ENCODE peak calls at places on chromosome 5, in seven cellular contexts. One of them, this sample, is unnamed.

GRCh38 chr5:43386960-43387362 is 25.2 kb downstream of the CCL28 start:
- DNase-seq in lower lobe of right lung: no peak
- DNase-seq in endothelial cell of umbilical vein: no peak
- DNase-seq in gastrocnemius medialis: no peak
- DNase-seq in right atrium auricular region: no peak
- DNase-seq in heart left ventricle: no peak
- DNase-seq in cardiac muscle cell: no peak
- DNase-seq in this sample: no peak

GRCh38 chr5:136203303-136203922 is 10.5 kb upstream of the SMIM32 start:
- DNase-seq in lower lobe of right lung: no peak
- DNase-seq in endothelial cell of umbilical vein: no peak
- DNase-seq in gastrocnemius medialis: no peak
- DNase-seq in right atrium auricular region: no peak
- DNase-seq in heart left ventricle: no peak
- DNase-seq in cardiac muscle cell: no peak
- DNase-seq in this sample: no peak

GRCh38 chr5:24510523-24510988 is 134.2 kb downstream of the CDH10 start:
- DNase-seq in lower lobe of right lung: no peak
- DNase-seq in endothelial cell of umbilical vein: no peak
- DNase-seq in gastrocnemius medialis: no peak
- DNase-seq in right atrium auricular region: no peak
- DNase-seq in heart left ventricle: no peak
- DNase-seq in cardiac muscle cell: no peak
- DNase-seq in this sample: no peak

GRCh38 chr5:111299067-111299481 is 74.9 kb downstream of the CAMK4 start:
- DNase-seq in lower lobe of right lung: no peak
- DNase-seq in endothelial cell of umbilical vein: peak; percentile 2
- DNase-seq in gastrocnemius medialis: no peak
- DNase-seq in right atrium auricular region: no peak
- DNase-seq in heart left ventricle: no peak
- DNase-seq in cardiac muscle cell: peak; percentile 15
- DNase-seq in this sample: no peak

GRCh38 chr5:127311349-127311748 is 20.8 kb downstream of the MEGF10 start:
- DNase-seq in lower lobe of right lung: no peak
- DNase-seq in endothelial cell of umbilical vein: no peak
- DNase-seq in gastrocnemius medialis: no peak
- DNase-seq in right atrium auricular region: no peak
- DNase-seq in heart left ventricle: no peak
- DNase-seq in cardiac muscle cell: no peak
- DNase-seq in this sample: no peak

GRCh38 chr5:158819095-158819494 is 280.6 kb downstream of the EBF1 start:
- DNase-seq in lower lobe of right lung: no peak
- DNase-seq in endothelial cell of umbilical vein: no peak
- DNase-seq in gastrocnemius medialis: no peak
- DNase-seq in right atrium auricular region: no peak
- DNase-seq in heart left ventricle: no peak
- DNase-seq in cardiac muscle cell: no peak
- DNase-seq in this sample: no peak

GRCh38 chr5:79878721-79879336 is 112.2 kb downstream of the MTX3 start:
- DNase-seq in lower lobe of right lung: no peak
- DNase-seq in endothelial cell of umbilical vein: no peak
- DNase-seq in gastrocnemius medialis: no peak
- DNase-seq in right atrium auricular region: no peak
- DNase-seq in heart left ventricle: no peak
- DNase-seq in cardiac muscle cell: no peak
- DNase-seq in this sample: no peak

GRCh38 chr5:77423022-77423750 is 68.9 kb downstream of the WDR41 start:
- DNase-seq in lower lobe of right lung: no peak
- DNase-seq in endothelial cell of umbilical vein: no peak
- DNase-seq in gastrocnemius medialis: no peak
- DNase-seq in right atrium auricular region: no peak
- DNase-seq in heart left ventricle: no peak
- DNase-seq in cardiac muscle cell: no peak
- DNase-seq in this sample: no peak

GRCh38 chr5:119808474-119808873 is 179.1 kb downstream of the FAM170A start:
- DNase-seq in lower lobe of right lung: no peak
- DNase-seq in endothelial cell of umbilical vein: no peak
- DNase-seq in gastrocnemius medialis: no peak
- DNase-seq in right atrium auricular region: no peak
- DNase-seq in heart left ventricle: no peak
- DNase-seq in cardiac muscle cell: no peak
- DNase-seq in this sample: no peak

GRCh38 chr5:94281402-94281801 is 337.0 kb downstream of the KIAA0825 start:
- DNase-seq in lower lobe of right lung: no peak
- DNase-seq in endothelial cell of umbilical vein: no peak
- DNase-seq in gastrocnemius medialis: no peak
- DNase-seq in right atrium auricular region: no peak
- DNase-seq in heart left ventricle: no peak
- DNase-seq in cardiac muscle cell: no peak
- DNase-seq in this sample: no peak

GRCh38 chr5:158977642-158978041 is 122.1 kb downstream of the EBF1 start:
- DNase-seq in lower lobe of right lung: no peak
- DNase-seq in endothelial cell of umbilical vein: no peak
- DNase-seq in gastrocnemius medialis: no peak
- DNase-seq in right atrium auricular region: no peak
- DNase-seq in heart left ventricle: no peak
- DNase-seq in cardiac muscle cell: no peak
- DNase-seq in this sample: no peak

GRCh38 chr5:143494162-143494561 is 90.7 kb upstream of the NR3C1 start:
- DNase-seq in lower lobe of right lung: no peak
- DNase-seq in endothelial cell of umbilical vein: peak; percentile 28
- DNase-seq in gastrocnemius medialis: no peak
- DNase-seq in right atrium auricular region: no peak
- DNase-seq in heart left ventricle: no peak
- DNase-seq in cardiac muscle cell: peak; percentile 83
- DNase-seq in this sample: no peak

GRCh38 chr5:43066231-43066798 is 26.2 kb upstream of the ANXA2R start:
- DNase-seq in lower lobe of right lung: peak; percentile 88
- DNase-seq in endothelial cell of umbilical vein: peak; percentile 76
- DNase-seq in gastrocnemius medialis: peak; percentile 68
- DNase-seq in right atrium auricular region: peak; percentile 76
- DNase-seq in heart left ventricle: peak; percentile 79
- DNase-seq in cardiac muscle cell: peak; percentile 79
- DNase-seq in this sample: peak; percentile 77

GRCh38 chr5:93158841-93159240 is 422.2 kb downstream of the NR2F1-AS1 start:
- DNase-seq in lower lobe of right lung: no peak
- DNase-seq in endothelial cell of umbilical vein: no peak
- DNase-seq in gastrocnemius medialis: no peak
- DNase-seq in right atrium auricular region: no peak
- DNase-seq in heart left ventricle: no peak
- DNase-seq in cardiac muscle cell: no peak
- DNase-seq in this sample: no peak

GRCh38 chr5:53035868-53036381 is 46.8 kb downstream of the ITGA2 start:
- DNase-seq in lower lobe of right lung: no peak
- DNase-seq in endothelial cell of umbilical vein: peak; percentile 28
- DNase-seq in gastrocnemius medialis: no peak
- DNase-seq in right atrium auricular region: no peak
- DNase-seq in heart left ventricle: no peak
- DNase-seq in cardiac muscle cell: no peak
- DNase-seq in this sample: no peak

GRCh38 chr5:137181685-137182084 is 317.4 kb downstream of the SPOCK1 start:
- DNase-seq in lower lobe of right lung: no peak
- DNase-seq in endothelial cell of umbilical vein: no peak
- DNase-seq in gastrocnemius medialis: no peak
- DNase-seq in right atrium auricular region: no peak
- DNase-seq in heart left ventricle: no peak
- DNase-seq in cardiac muscle cell: no peak
- DNase-seq in this sample: no peak

GRCh38 chr5:55220433-55221185 is 6.5 kb downstream of the MCIDAS start:
- DNase-seq in lower lobe of right lung: no peak
- DNase-seq in endothelial cell of umbilical vein: no peak
- DNase-seq in gastrocnemius medialis: no peak
- DNase-seq in right atrium auricular region: no peak
- DNase-seq in heart left ventricle: no peak
- DNase-seq in cardiac muscle cell: peak; percentile 24
- DNase-seq in this sample: no peak

GRCh38 chr5:30279237-30279636 is 914.2 kb upstream of the CDH6 start:
- DNase-seq in lower lobe of right lung: no peak
- DNase-seq in endothelial cell of umbilical vein: no peak
- DNase-seq in gastrocnemius medialis: no peak
- DNase-seq in right atrium auricular region: no peak
- DNase-seq in heart left ventricle: no peak
- DNase-seq in cardiac muscle cell: no peak
- DNase-seq in this sample: no peak

DNA sequence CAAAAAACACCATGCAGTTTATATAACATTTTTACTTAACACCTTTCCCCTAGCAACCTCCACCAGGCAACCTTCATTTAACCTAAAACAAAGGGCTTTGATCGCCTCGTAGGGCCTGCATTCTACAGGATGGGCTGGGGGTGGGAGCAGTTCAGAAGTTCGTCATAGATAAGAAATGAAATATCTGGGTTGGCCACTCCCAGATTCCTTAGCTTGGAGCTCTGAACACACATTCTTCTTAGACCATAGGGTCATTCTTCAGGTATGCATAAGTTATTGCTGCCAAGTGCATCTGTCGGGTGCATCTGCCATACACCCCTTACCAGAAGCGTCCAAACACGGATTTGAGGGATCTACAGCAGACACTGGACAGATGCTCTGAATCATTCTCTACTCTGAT is 4.3 kb upstream of the SLC22A5 start:
- DNase-seq in lower lobe of right lung: no peak
- DNase-seq in endothelial cell of umbilical vein: no peak
- DNase-seq in gastrocnemius medialis: no peak
- DNase-seq in right atrium auricular region: peak; percentile 36
- DNase-seq in heart left ventricle: no peak
- DNase-seq in cardiac muscle cell: peak; percentile 79
- DNase-seq in this sample: peak; percentile 91
- TF ChIP-seq CTCF in lower lobe of right lung: no peak
- TF ChIP-seq CTCF in endothelial cell of umbilical vein: no peak
- TF ChIP-seq CTCF in gastrocnemius medialis: no peak
- TF ChIP-seq CTCF in right atrium auricular region: no peak
- TF ChIP-seq CTCF in heart left ventricle: no peak
- TF ChIP-seq CTCF in cardiac muscle cell: no peak
- TF ChIP-seq CTCF in this sample: no peak

GRCh38 chr5:172859966-172860365 is 25.9 kb downstream of the ERGIC1 start:
- DNase-seq in lower lobe of right lung: no peak
- DNase-seq in endothelial cell of umbilical vein: no peak
- DNase-seq in gastrocnemius medialis: no peak
- DNase-seq in right atrium auricular region: no peak
- DNase-seq in heart left ventricle: no peak
- DNase-seq in cardiac muscle cell: no peak
- DNase-seq in this sample: no peak
- H3K4me3 ChIP-seq in lower lobe of right lung: no peak overlapping the region
- H3K4me3 ChIP-seq in endothelial cell of umbilical vein: no peak overlapping the region
- H3K4me3 ChIP-seq in gastrocnemius medialis: peak overlapping the region; percentile 9
- H3K4me3 ChIP-seq in right atrium auricular region: no peak overlapping the region
- H3K4me3 ChIP-seq in heart left ventricle: no peak overlapping the region
- H3K4me3 ChIP-seq in cardiac muscle cell: no peak overlapping the region
- H3K4me3 ChIP-seq in this sample: no peak overlapping the region

GRCh38 chr5:150051657-150052195 is 34.6 kb downstream of the CSF1R start:
- DNase-seq in lower lobe of right lung: no peak
- DNase-seq in endothelial cell of umbilical vein: no peak
- DNase-seq in gastrocnemius medialis: no peak
- DNase-seq in right atrium auricular region: no peak
- DNase-seq in heart left ventricle: no peak
- DNase-seq in cardiac muscle cell: no peak
- DNase-seq in this sample: no peak

GRCh38 chr5:150053231-150053626 is 33.1 kb downstream of the CSF1R start:
- DNase-seq in lower lobe of right lung: no peak
- DNase-seq in endothelial cell of umbilical vein: peak; percentile 16
- DNase-seq in gastrocnemius medialis: no peak
- DNase-seq in right atrium auricular region: no peak
- DNase-seq in heart left ventricle: no peak
- DNase-seq in cardiac muscle cell: peak; percentile 61
- DNase-seq in this sample: no peak

GRCh38 chr5:150053695-150054392 is 32.5 kb downstream of the CSF1R start:
- DNase-seq in lower lobe of right lung: no peak
- DNase-seq in endothelial cell of umbilical vein: no peak
- DNase-seq in gastrocnemius medialis: no peak
- DNase-seq in right atrium auricular region: no peak
- DNase-seq in heart left ventricle: no peak
- DNase-seq in cardiac muscle cell: no peak
- DNase-seq in this sample: no peak

GRCh38 chr5:150054569-150054968 is 31.8 kb downstream of the CSF1R start:
- DNase-seq in lower lobe of right lung: no peak
- DNase-seq in endothelial cell of umbilical vein: no peak
- DNase-seq in gastrocnemius medialis: no peak
- DNase-seq in right atrium auricular region: no peak
- DNase-seq in heart left ventricle: no peak
- DNase-seq in cardiac muscle cell: no peak
- DNase-seq in this sample: no peak

DNA sequence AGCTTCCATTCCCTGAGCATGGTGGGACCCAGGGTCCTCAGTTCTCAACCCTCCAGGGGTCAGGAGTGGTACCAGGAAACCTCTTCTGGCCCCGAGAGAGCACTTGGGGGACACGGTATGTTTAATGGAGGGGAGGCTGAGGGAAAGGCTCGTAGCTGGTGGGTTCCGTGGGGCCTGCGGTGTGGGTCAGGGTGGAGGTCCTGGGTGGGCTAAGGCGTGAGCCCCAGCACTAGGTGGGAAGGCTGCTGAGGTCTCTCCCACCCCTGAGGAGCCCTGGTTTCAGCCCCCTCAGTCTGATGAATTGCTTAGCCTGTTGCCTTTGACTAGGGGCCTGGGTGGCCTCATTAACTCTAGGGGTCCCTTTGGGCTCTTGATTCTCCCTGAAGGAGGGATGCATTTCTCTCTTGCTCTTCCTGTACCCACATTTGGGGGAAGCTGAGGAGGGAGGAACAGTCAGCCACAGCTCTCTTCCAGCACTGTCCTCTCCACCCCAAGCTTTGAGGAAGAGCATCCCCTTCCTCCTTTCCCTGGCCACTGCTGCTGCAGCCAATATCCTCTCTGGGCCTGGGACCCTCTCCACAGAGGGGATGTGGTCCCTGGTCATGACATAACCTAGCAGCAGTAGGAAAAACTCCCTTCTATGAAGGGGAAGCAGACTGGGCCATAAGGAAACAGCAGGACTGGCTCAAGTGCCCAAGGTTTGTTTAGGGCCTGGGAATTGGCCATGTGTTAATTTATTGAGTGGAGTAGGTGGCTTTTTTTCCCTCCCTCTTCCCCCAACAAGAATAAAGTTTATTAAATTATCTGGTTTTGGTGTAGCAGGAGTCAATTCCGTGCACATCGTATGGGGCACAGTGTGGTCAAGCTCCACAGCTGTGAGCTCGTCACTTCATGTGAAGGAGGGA is 33.8 kb downstream of the CSF1R start:
- DNase-seq in lower lobe of right lung: no peak
- DNase-seq in endothelial cell of umbilical vein: no peak
- DNase-seq in gastrocnemius medialis: no peak
- DNase-seq in right atrium auricular region: no peak
- DNase-seq in heart left ventricle: no peak
- DNase-seq in cardiac muscle cell: no peak
- DNase-seq in this sample: no peak
- H3K27ac ChIP-seq in lower lobe of right lung: no peak overlapping the region
- H3K27ac ChIP-seq in endothelial cell of umbilical vein: peak overlapping the region; percentile 28
- H3K27ac ChIP-seq in gastrocnemius medialis: no peak overlapping the region
- H3K27ac ChIP-seq in right atrium auricular region: no peak overlapping the region
- H3K27ac ChIP-seq in heart left ventricle: no peak overlapping the region
- H3K27ac ChIP-seq in cardiac muscle cell: no peak overlapping the region
- H3K27ac ChIP-seq in this sample: no peak overlapping the region

GRCh38 chr5:89417990-89418820 is 535.2 kb upstream of the MEF2C start:
- DNase-seq in lower lobe of right lung: peak; percentile 16
- DNase-seq in endothelial cell of umbilical vein: no peak
- DNase-seq in gastrocnemius medialis: no peak
- DNase-seq in right atrium auricular region: no peak
- DNase-seq in heart left ventricle: no peak
- DNase-seq in cardiac muscle cell: no peak
- DNase-seq in this sample: no peak
- TF ChIP-seq CTCF in lower lobe of right lung: no peak
- TF ChIP-seq CTCF in endothelial cell of umbilical vein: no peak
- TF ChIP-seq CTCF in gastrocnemius medialis: no peak
- TF ChIP-seq CTCF in right atrium auricular region: no peak
- TF ChIP-seq CTCF in heart left ventricle: no peak
- TF ChIP-seq CTCF in cardiac muscle cell: peak; percentile 11
- TF ChIP-seq CTCF in this sample: no peak

GRCh38 chr5:147669113-147669869 is 113.2 kb downstream of the JAKMIP2 start:
- DNase-seq in lower lobe of right lung: no peak
- DNase-seq in endothelial cell of umbilical vein: no peak
- DNase-seq in gastrocnemius medialis: no peak
- DNase-seq in right atrium auricular region: no peak
- DNase-seq in heart left ventricle: no peak
- DNase-seq in cardiac muscle cell: no peak
- DNase-seq in this sample: no peak
- H3K4me3 ChIP-seq in lower lobe of right lung: no peak overlapping the region
- H3K4me3 ChIP-seq in endothelial cell of umbilical vein: no peak overlapping the region
- H3K4me3 ChIP-seq in gastrocnemius medialis: no peak overlapping the region
- H3K4me3 ChIP-seq in right atrium auricular region: no peak overlapping the region
- H3K4me3 ChIP-seq in heart left ventricle: no peak overlapping the region
- H3K4me3 ChIP-seq in cardiac muscle cell: no peak overlapping the region
- H3K4me3 ChIP-seq in this sample: no peak overlapping the region

This sample was measured in RWPE2.